ENCODE peak calls at places on chromosomes 4 and X, in seven cellular contexts. V is spleen, B is GM12892, Y is breast epithelium, C is suprapubic skin, S is sigmoid colon, E is prostate gland. J is an unnamed sample.

GRCh38 chr4:15729910-15730533 is 27.2 kb downstream of the BST1 start:
- DNase-seq in V (no peak), B (peak; percentile 13), Y (no peak), C (no peak), S (no peak), E (peak; percentile 27), J (peak; percentile 23)

GRCh38 chr4:42331914-42332368 is 65.3 kb upstream of the SHISA3 start:
- DNase-seq in V (no peak), B (no peak), Y (no peak), C (no peak), S (peak; percentile 65), E (no peak), J (no peak)

GRCh38 chr4:13537011-13537831 is 7.1 kb downstream of the NKX3-2 start:
- DNase-seq in V (no peak), B (no peak), Y (no peak), C (no peak), S (peak; percentile 55), E (no peak), J (no peak)

GRCh38 chr4:89254847-89255246 is 52.8 kb downstream of the GPRIN3 start:
- DNase-seq in V (no peak), B (peak; percentile 5), Y (no peak), C (no peak), S (no peak), E (no peak), J (peak; percentile 16)

GRCh38 chr4:18105023-18106011 is 83.8 kb upstream of the LCORL start:
- DNase-seq in V (no peak), B (no peak), Y (no peak), C (no peak), S (no peak), E (no peak), J (no peak)

GRCh38 chr4:162116085-162116784 is 47.6 kb downstream of the FSTL5 start:
- DNase-seq in V (no peak), B (no peak), Y (no peak), C (no peak), S (no peak), E (no peak), J (no peak)

GRCh38 chrX:119206203-119206602 is 29.9 kb upstream of the PGRMC1 start:
- DNase-seq in V (no peak), B (no peak), Y (no peak), C (no peak), S (no peak), E (no peak), J (no peak)

GRCh38 chr4:146288188-146288587 is 73.8 kb downstream of the REELD1 start:
- DNase-seq in V (no peak), B (no peak), Y (no peak), C (no peak), S (no peak), E (no peak), J (no peak)

GRCh38 chr4:87865288-87865687 is 32.5 kb downstream of the MEPE start:
- DNase-seq in V (no peak), B (no peak), Y (no peak), C (no peak), S (no peak), E (no peak), J (no peak)

GRCh38 chr4:113899260-113900177 is 79.9 kb downstream of the ARSJ start:
- DNase-seq in V (no peak), B (no peak), Y (no peak), C (no peak), S (no peak), E (no peak), J (no peak)

GRCh38 chrX:150765782-150766350 is 72.7 kb downstream of the MTMR1 start:
- DNase-seq in V (no peak), B (no peak), Y (no peak), C (no peak), S (no peak), E (no peak), J (no peak)

GRCh38 chrX:17024896-17025295 is 78.4 kb downstream of the REPS2 start:
- DNase-seq in V (no peak), B (no peak), Y (no peak), C (no peak), S (no peak), E (no peak), J (no peak)

GRCh38 chr4:11480683-11481082 is 52.0 kb upstream of the HS3ST1 start:
- DNase-seq in V (no peak), B (no peak), Y (no peak), C (no peak), S (peak; percentile 69), E (no peak), J (no peak)
- TF ChIP-seq POLR2AphosphoS5 in V (peak; percentile 64), B (no peak), Y (no peak), C (no peak), S (no peak), E (no peak), J (no peak)

GRCh38 chr4:3205995-3206394 is 43.0 kb upstream of the MSANTD1 start:
- DNase-seq in V (no peak), B (no peak), Y (peak; percentile 24), C (peak; percentile 21), S (no peak), E (no peak), J (no peak)
- TF ChIP-seq POLR2A in V (no peak), B (no peak), Y (no peak), C (no peak), S (no peak), E (no peak), J (no peak)

DNA sequence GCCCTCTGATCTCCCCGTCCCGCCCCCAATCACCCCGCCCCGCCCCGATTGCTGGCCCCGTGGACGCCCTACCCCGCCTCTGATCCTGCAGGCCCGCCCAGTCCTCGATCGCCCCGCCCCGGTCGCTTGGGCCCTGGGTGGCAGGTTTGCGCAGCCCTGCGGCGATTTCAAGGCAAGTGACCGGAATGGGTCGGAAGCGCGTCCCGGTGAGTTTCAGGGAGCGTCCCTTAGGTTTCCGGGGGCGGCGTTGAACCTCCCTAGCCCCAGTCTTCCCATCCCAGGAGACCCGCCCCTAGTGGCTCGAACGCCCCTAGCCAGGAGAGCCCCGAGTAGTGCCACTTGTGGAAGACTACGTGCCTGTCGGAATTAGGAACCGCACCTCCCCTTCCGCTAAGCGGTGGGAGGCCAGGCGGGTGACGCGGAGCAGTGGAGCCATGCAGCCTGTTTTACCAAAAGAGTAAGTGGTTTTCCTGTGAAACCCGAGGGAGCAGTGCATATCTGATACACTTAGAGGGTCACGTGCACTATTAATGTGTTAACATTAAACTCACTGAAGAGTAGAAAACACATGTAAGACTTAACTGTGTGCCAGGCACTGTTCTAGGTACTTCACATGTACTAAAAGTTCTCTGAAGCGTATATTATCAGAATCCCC is 350 bp upstream of the TEC start:
- DNase-seq in V (peak; percentile 99), B (peak; percentile 90), Y (peak; percentile 95), C (peak; percentile 95), S (peak; percentile 95), E (peak; percentile 93), J (peak; percentile 89)
- TF ChIP-seq POLR2AphosphoS5 in V (peak; percentile 88), B (no peak), Y (peak; percentile 13), C (no peak), S (peak; percentile 65), E (peak; percentile 55), J (no peak)

GRCh38 chrX:49041683-49042529 is 1.3 kb downstream of the TFE3 start:
- DNase-seq in V (no peak), B (no peak), Y (no peak), C (no peak), S (no peak), E (no peak), J (no peak)

GRCh38 chrX:49040376-49040955 is 2.7 kb downstream of the TFE3 start:
- DNase-seq in V (no peak), B (no peak), Y (no peak), C (no peak), S (no peak), E (no peak), J (no peak)

GRCh38 chrX:49042581-49043219 is 457 bp downstream of the TFE3 start:
- DNase-seq in V (no peak), B (no peak), Y (no peak), C (no peak), S (no peak), E (no peak), J (no peak)

GRCh38 chrX:49039598-49040375 is 3.4 kb downstream of the TFE3 start:
- DNase-seq in V (peak; percentile 86), B (no peak), Y (no peak), C (peak; percentile 82), S (peak; percentile 93), E (peak; percentile 59), J (peak; percentile 42)

GRCh38 chrX:49037883-49038475 is 5.2 kb downstream of the TFE3 start:
- DNase-seq in V (no peak), B (no peak), Y (no peak), C (no peak), S (no peak), E (no peak), J (no peak)
- TF ChIP-seq POLR2A in V (no peak), B (no peak), Y (no peak), C (no peak), S (no peak), E (no peak), J (no peak)

GRCh38 chrX:73562986-73563739 is at the start of gene CHIC1:
- DNase-seq in V (peak; percentile 88), B (peak; percentile 31), Y (peak; percentile 54), C (peak; percentile 80), S (peak; percentile 85), E (peak; percentile 55), J (peak; percentile 28)
- TF ChIP-seq POLR2AphosphoS5 in V (peak; percentile 62), B (no peak), Y (no peak), C (no peak), S (no peak), E (peak; percentile 25), J (peak; percentile 38)

J was measured in GM12891.